ENCODE peak calls at places on chromosomes 5 and 9, in eight cellular contexts. T is PC-3, Q is IMR-90, P is adrenal gland, H is transverse colon, J is astrocyte of the spinal cord, R is lower leg skin, D is fibroblast of pulmonary artery. C is an unnamed sample.

GRCh38 chr5:3050863-3051262 is 299.4 kb upstream of the IRX2 start:
- DNase-seq in Q (no peak), D (no peak), T (no peak), R (no peak), H (no peak), P (no peak), J (no peak), C (no peak)

GRCh38 chr5:52693279-52693678 is 94.4 kb upstream of the ITGA1 start:
- DNase-seq in R (no peak), J (peak), T (peak), H (peak), P (peak), D (peak), Q (peak), C (peak)

GRCh38 chr5:39376293-39376714 is 12.0 kb upstream of the C9 start:
- DNase-seq in J (peak), P (no peak), T (peak), D (peak), Q (peak), R (peak), H (peak), C (peak)

GRCh38 chr9:134591082-134591571 is 50.5 kb upstream of the COL5A1 start:
- DNase-seq in J (no peak), T (no peak), P (no peak), H (no peak), D (no peak), Q (no peak), R (no peak), C (no peak)

GRCh38 chr5:153513171-153513570 is 22.7 kb downstream of the GRIA1 start:
- DNase-seq in H (no peak), P (no peak), J (no peak), T (no peak), R (no peak), D (peak), Q (peak), C (no peak)

GRCh38 chr5:133817456-133817855 is 151.0 kb downstream of the C5orf15 start:
- DNase-seq in T (no peak), D (no peak), R (no peak), J (no peak), P (peak), Q (no peak), H (no peak), C (no peak)

GRCh38 chr5:67476995-67477394 is 280.4 kb upstream of the CD180 start:
- DNase-seq in H (no peak), J (no peak), R (no peak), Q (no peak), P (no peak), T (no peak), D (no peak), C (no peak)

GRCh38 chr9:129740666-129741464 is 12.0 kb downstream of the PTGES start:
- DNase-seq in R (no peak), J (no peak), T (no peak), H (no peak), P (no peak), D (no peak), Q (no peak), C (no peak)

GRCh38 chr5:56693220-56693579 is 122.1 kb upstream of the MAP3K1 start:
- DNase-seq in D (no peak), H (no peak), T (no peak), J (no peak), P (no peak), Q (no peak), R (no peak), C (no peak)

GRCh38 chr5:112445626-112446350 is 26.7 kb upstream of the EPB41L4A start:
- DNase-seq in H (no peak), T (no peak), Q (no peak), J (no peak), R (no peak), D (no peak), P (no peak), C (peak)

GRCh38 chr5:6632324-6632930 is 417 bp downstream of the NSUN2 start:
- DNase-seq in P (peak), T (peak), J (peak), Q (no peak), R (no peak), D (peak), H (no peak), C (peak)

GRCh38 chr5:178234753-178235599 is 2.4 kb upstream of the PHYKPL start:
- DNase-seq in Q (peak), J (peak), H (peak), T (peak), P (peak), D (peak), R (peak), C (peak)

GRCh38 chr5:2752875-2753435 is 1.5 kb upstream of the IRX2 start:
- DNase-seq in D (no peak), H (no peak), J (no peak), T (no peak), Q (no peak), R (no peak), P (no peak), C (no peak)

GRCh38 chr5:149420509-149421371 is 41.6 kb upstream of the IL17B start:
- DNase-seq in P (no peak), T (no peak), D (peak), H (no peak), R (no peak), Q (peak), J (no peak), C (no peak)
- H3K4me3 ChIP-seq in P (no peak), T (no peak), D (no peak), H (no peak), R (no peak), Q (no peak), J (no peak), C (no peak)

DNA sequence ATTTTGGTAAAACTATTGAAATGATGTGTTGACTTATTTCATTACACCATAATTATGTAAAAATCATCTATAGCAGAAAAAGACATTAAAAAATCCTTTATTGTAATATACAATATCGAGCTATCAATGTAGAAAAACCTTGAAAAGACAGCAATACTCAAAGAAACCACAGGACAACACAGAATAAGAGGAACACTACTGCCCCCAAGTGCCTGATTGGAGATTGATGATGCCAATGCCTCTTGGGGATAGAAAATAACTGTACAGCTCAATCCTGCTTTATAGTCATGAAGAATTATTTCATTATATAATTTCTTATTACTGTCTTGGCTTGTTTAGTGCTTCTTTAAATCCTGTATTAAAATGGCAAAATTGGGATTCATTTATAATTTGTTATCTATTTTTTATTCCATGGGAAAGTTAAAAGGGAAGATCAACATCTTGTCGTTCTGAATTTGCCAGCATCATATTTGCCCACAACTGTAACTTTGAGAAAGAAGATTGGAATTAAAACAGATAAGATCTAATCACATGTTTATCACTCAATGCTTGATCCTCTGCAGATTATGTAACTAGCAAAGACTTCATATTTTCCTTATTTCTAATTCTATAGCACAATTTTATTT is 337.5 kb downstream of the CDH9 start:
- DNase-seq in P (peak), H (no peak), Q (no peak), R (no peak), J (peak), T (peak), D (no peak), C (peak)
- TF ChIP-seq CTCF in P (peak), H (no peak), Q (no peak), R (no peak), J (peak), T (peak), D (peak), C (peak)

DNA sequence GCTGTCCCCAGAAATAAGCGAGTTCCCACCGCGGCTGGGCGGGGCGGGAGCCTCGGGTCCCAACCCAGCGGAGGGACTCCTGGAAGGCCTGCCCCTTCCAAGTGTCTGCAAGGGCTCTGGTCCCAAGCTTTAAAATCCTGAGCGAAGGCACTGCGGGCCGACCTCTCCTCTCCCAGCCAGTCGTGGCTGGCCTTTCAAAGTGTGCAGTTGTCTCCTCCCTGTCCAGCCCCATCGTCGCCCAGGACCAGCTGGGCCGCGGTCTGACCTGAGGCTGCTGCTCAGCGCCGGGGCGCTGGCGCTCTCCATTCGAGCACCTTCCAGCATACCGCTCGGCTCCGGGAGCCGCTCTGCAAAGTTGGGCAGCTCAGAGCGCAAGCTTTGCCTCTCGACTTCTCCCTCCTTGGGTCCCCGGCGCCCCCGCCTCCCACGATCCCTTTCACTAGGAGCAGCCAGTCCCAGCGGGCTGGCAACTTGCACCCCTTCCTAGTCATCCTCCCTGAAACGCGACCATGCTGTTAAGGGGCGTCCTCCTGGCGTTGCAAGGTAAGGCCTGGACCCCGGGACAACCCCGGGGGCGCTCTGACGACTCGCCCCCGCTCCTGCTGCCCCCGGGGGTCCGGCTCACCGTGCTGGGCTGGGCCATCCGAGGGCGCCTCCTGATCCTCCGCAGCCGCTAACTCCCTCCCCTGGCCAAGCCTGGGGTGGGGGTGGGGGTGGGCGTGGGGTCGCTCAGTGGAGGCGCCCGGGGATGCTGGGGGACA is at the start of gene MAMDC2:
- DNase-seq in D (peak), T (no peak), J (peak), Q (peak), H (peak), P (peak), R (peak), C (peak)
- H3K4me3 ChIP-seq in D (peak), T (no peak), J (peak), Q (peak), H (peak), P (peak), R (peak), C (peak)

GRCh38 chr5:62126090-62126489 is 179.9 kb upstream of the KIF2A start:
- DNase-seq in R (no peak), T (no peak), Q (no peak), J (no peak), P (no peak), D (no peak), H (no peak), C (no peak)
- TF ChIP-seq CTCF in R (no peak), T (no peak), Q (no peak), J (no peak), P (no peak), D (no peak), H (no peak), C (no peak)

DNA sequence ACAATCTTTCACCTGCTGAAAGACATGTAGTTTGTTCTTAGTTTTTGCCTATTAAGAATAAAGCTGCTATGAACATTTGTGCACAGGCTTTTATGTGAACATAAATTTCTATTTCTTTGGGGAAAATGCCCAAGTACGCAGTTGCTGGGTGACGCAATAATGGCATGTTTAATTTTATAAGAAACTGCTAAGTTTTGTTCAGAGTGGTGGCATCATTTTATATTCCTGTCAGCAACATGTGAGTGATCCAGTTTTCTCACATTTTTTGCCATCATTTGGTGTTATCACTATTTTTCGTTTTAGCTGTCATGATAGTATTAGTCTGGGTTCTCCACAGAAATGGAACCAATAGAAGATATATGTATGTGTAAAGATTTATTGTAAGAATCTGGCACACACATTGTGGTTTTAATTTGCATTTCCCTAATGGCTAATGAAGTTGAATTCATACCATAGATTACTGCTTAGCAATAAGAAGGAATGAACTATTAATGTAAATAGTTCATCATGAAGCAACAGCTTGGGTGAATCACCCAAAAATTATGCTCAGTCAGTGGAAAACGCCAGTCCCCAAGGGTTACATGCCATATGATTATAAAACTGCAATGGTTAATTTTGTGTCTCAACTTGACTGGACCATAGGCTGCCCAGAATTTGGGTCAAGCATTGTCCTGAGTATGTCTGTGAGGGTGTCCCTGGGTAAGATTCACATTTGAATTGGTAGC is 358.6 kb downstream of the MSX2 start:
- DNase-seq in J (no peak), R (no peak), D (no peak), P (no peak), Q (peak), T (no peak), H (no peak), C (peak)
- H3K4me3 ChIP-seq in J (no peak), R (no peak), D (no peak), P (no peak), Q (no peak), T (no peak), H (no peak), C (no peak)